ENCODE peak calls at places on chromosomes 11 and 22, in six cellular contexts. B is OCI-LY7, V is kidney epithelial cell, X is fibroblast of pulmonary artery, G is WTC11, R is lower leg skin. U is an unnamed sample.
A peak's percentile ranks its signal among the peaks of the same experiment; 100 is the strongest.

GRCh38 chr22:23268139-23268712 is 87.9 kb downstream of the BCR start:
- DNase-seq in B (peak; percentile 73), V (no peak), X (no peak), G (no peak), R (no peak), U (no peak)

GRCh38 chr11:107078375-107078774 is 60.1 kb upstream of the GUCY1A2 start:
- DNase-seq in B (no peak), V (no peak), X (no peak), G (no peak), R (no peak), U (no peak)

GRCh38 chr11:45885274-45885920 is at the start of gene MAPK8IP1:
- DNase-seq in B (peak; percentile 59), V (no peak), X (peak; percentile 36), G (peak; percentile 76), R (no peak), U (no peak)

GRCh38 chr11:114821626-114822025 is 143.3 kb downstream of the NXPE2 start:
- DNase-seq in B (no peak), V (no peak), X (no peak), G (peak; percentile 23), R (no peak), U (no peak)

GRCh38 chr11:106520146-106520912 is 442.9 kb downstream of the AASDHPPT start:
- DNase-seq in B (no peak), V (no peak), X (peak; percentile 7), G (no peak), R (no peak), U (no peak)

GRCh38 chr11:488992-489391 is 18.1 kb downstream of the RNH1 start:
- DNase-seq in B (no peak), V (no peak), X (no peak), G (no peak), R (no peak), U (no peak)

GRCh38 chr11:21783954-21784353 is 408.9 kb upstream of the ANO5 start:
- DNase-seq in B (no peak), V (no peak), X (no peak), G (no peak), R (no peak), U (no peak)

GRCh38 chr11:39817248-39817647 is 1642.2 kb downstream of the LRRC4C start:
- DNase-seq in B (no peak), V (no peak), X (no peak), G (no peak), R (no peak), U (no peak)

GRCh38 chr11:3222003-3222855 is 3.6 kb upstream of the MRGPRG start:
- DNase-seq in B (no peak), V (no peak), X (no peak), G (peak; percentile 10), R (peak; percentile 82), U (no peak)

GRCh38 chr22:32619614-32620426 is 145.2 kb downstream of the FBXO7 start:
- DNase-seq in B (no peak), V (no peak), X (peak; percentile 49), G (no peak), R (no peak), U (no peak)

GRCh38 chr11:102864724-102865123 is 10.1 kb downstream of the MMP12 start:
- DNase-seq in B (no peak), V (no peak), X (no peak), G (no peak), R (no peak), U (no peak)

GRCh38 chr11:69865707-69866106 is 46.5 kb upstream of the FGF3 start:
- DNase-seq in B (no peak), V (no peak), X (no peak), G (no peak), R (no peak), U (no peak)

GRCh38 chr11:126100681-126101080 is 38.0 kb upstream of the CDON start:
- DNase-seq in B (no peak), V (no peak), X (no peak), G (no peak), R (no peak), U (no peak)

GRCh38 chr22:28208797-28209196 is 289.7 kb upstream of the PITPNB start:
- DNase-seq in B (no peak), V (no peak), X (no peak), G (no peak), R (no peak), U (no peak)

GRCh38 chr22:20965104-20965887 is 1.8 kb upstream of the AIFM3 start:
- DNase-seq in B (no peak), V (no peak), X (no peak), G (peak; percentile 29), R (no peak), U (no peak)
- TF ChIP-seq CTCF in B (no peak), V (no peak), X (no peak), G (no peak), R (no peak), U (no peak)

DNA sequence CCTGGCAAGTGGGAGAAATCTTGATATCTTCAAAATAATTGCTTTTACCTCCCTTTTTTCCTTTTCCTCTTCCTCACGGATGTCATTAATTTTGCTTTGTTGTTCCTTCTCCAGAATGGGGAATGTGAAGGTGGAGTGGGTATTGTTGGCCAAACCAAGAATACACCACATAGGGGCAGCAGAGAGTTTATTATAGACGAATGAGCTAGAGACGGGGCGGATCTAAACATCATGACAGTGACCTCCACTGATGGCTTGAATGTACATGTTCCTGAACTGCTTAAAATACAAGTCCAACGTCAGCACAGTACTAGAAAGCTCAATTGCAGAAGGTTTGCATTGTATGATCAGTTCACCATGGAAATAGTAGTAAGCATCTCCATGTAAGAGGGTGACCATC is 122.3 kb upstream of the SNX19 start:
- DNase-seq in B (peak; percentile 18), V (no peak), X (peak; percentile 27), G (no peak), R (no peak), U (no peak)
- TF ChIP-seq CTCF in B (peak; percentile 64), V (no peak), X (peak; percentile 39), G (no peak), R (no peak), U (no peak)

DNA sequence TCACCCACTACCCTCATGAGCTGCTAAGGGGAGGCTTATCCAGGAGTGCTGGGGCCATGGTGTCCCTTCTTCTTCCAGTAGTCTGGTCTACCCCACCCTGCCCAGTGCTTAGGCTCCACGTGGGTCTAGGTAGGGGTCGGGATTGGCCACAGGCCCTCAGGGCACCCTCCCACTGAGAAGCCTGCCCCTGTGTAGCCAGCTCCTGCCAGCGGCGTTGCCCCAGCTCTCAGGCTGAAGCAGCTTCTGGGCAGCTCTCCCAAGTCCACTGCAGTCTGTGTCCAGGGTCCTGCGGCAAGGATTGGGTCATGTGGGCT is 24.0 kb upstream of the RIC3 start:
- DNase-seq in B (no peak), V (no peak), X (no peak), G (peak; percentile 38), R (no peak), U (no peak)
- TF ChIP-seq CTCF in B (no peak), V (no peak), X (no peak), G (no peak), R (no peak), U (no peak)

DNA sequence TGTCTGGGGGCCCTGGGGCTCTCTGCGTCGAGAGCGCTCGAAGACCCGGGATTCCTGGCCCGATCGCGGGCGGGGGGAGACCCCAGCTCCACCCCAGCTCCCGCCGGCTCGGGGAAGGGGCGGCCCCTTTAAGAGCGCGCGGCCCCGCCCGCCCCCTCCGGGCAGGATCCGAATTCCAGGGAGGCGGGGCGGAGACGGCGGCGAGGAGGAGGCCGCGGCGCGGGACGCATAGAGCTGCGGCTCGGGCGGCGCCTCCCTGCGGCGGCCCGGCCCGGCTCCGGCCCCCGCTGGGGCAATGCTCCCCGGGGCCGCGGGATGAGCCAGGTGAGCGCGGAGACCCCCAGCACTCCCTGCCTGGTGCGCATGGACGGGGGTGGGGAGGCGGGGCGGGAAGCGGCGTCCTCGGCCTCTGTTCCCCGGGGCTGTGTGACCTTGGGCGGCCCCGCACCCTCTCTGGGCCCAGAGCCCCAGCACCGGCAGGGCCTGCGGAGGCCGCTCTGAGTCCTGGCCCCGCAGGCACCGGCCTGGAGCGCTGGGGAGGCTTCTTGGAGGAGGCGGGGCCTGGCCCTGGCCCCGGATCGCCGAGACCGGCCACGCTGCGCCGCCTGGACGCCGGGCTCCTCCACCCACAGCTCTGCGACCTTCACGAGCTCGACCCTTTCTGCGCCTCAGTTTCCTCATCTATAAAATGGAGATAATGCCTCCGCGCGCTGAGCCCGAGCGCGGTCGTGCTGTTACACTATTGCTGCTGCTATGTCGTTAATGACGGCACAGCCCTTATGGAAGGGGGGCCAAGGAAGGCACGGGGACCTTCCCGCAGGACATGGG is 594 bp downstream of the GAS2L1 start:
- DNase-seq in B (no peak), V (no peak), X (peak; percentile 73), G (peak; percentile 86), R (peak; percentile 96), U (no peak)
- TF ChIP-seq CTCF in B (no peak), V (no peak), X (no peak), G (no peak), R (no peak), U (no peak)

GRCh38 chr22:26508148-26508547 is 4.1 kb downstream of the TFIP11 start:
- DNase-seq in B (no peak), V (no peak), X (no peak), G (no peak), R (no peak), U (no peak)
- TF ChIP-seq CTCF in B (no peak), V (no peak), X (no peak), G (no peak), R (no peak), U (no peak)

GRCh38 chr11:32072872-32073661 is 17.8 kb upstream of the RCN1 start:
- DNase-seq in B (no peak), V (no peak), X (no peak), G (peak; percentile 35), R (no peak), U (no peak)

GRCh38 chr11:32070707-32071106 is 20.2 kb upstream of the RCN1 start:
- DNase-seq in B (no peak), V (no peak), X (no peak), G (no peak), R (no peak), U (no peak)

GRCh38 chr11:32069361-32070058 is 21.4 kb upstream of the RCN1 start:
- DNase-seq in B (no peak), V (no peak), X (no peak), G (no peak), R (no peak), U (no peak)

GRCh38 chr11:32068134-32068533 is 22.7 kb upstream of the RCN1 start:
- DNase-seq in B (no peak), V (no peak), X (no peak), G (no peak), R (no peak), U (no peak)

DNA sequence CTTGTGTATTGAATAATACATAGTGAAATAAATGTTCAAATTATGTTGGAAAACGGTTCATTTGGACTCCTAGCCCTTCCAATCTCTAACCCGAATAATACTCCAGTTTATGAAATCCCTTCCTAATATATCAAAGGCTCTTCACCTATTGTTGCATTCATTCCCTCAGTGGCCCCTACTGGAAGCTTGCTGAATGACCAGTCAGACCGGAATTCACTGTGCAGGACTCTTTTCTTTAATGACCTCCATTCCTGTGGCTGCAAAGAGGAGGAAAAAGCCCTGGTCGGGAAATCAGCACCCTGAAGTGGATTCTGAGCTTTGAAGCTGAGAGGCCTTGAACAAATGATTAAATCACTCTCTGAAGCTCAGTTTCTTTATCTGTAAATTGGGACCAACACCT is 19.1 kb upstream of the RCN1 start:
- DNase-seq in B (no peak), V (no peak), X (peak; percentile 67), G (peak; percentile 30), R (no peak), U (no peak)
- TF ChIP-seq CTCF in B (no peak), V (peak; percentile 58), X (peak; percentile 72), G (peak; percentile 23), R (no peak), U (no peak)